ENCODE peak calls at places on chromosomes 4 and X, in five cellular contexts. L is non-pigmented ciliary epithelial cell, C is LHCN-M2, K is ACHN, O is T-helper 1 cell. G is an unnamed sample.

GRCh38 chrX:139931646-139932076 is 1.2 kb downstream of the ATP11C start:
- DNase-seq in L (no peak), C (no peak), K (no peak), O (peak), G (no peak)

GRCh38 chr4:6730603-6731300 is 14.8 kb downstream of the BLOC1S4 start:
- DNase-seq in L (no peak), C (no peak), K (no peak), O (no peak), G (no peak)

GRCh38 chr4:177442623-177443155 is 452 bp upstream of the AGA start:
- DNase-seq in L (no peak), C (no peak), K (peak), O (peak), G (no peak)

GRCh38 chr4:52265781-52266525 is 214.8 kb downstream of the SPATA18 start:
- DNase-seq in L (no peak), C (no peak), K (no peak), O (no peak), G (no peak)

GRCh38 chr4:84847978-84848377 is 118.5 kb downstream of the WDFY3 start:
- DNase-seq in L (no peak), C (peak), K (no peak), O (no peak), G (no peak)

GRCh38 chr4:33262809-33263208 is 2542.6 kb downstream of the PCDH7 start:
- DNase-seq in L (peak), C (peak), K (no peak), O (no peak), G (no peak)

GRCh38 chr4:67875011-67875410 is 8.8 kb downstream of the TMPRSS11D start:
- DNase-seq in L (no peak), C (no peak), K (no peak), O (no peak), G (no peak)

GRCh38 chrX:20382518-20383291 is 116.0 kb upstream of the RPS6KA3 start:
- DNase-seq in L (no peak), C (peak), K (no peak), O (peak), G (no peak)